ENCODE peak calls at places on chromosomes 6 and 20, in five cellular contexts. One of them, this sample, is unnamed.

GRCh38 chr6:52410979-52411378 is 9.2 kb upstream of the EFHC1 start:
- DNase-seq in endothelial cell of umbilical vein: no peak
- DNase-seq in AG09309: no peak
- DNase-seq in CD8-positive, alpha-beta T cell: no peak
- DNase-seq in retinal pigment epithelial cell: no peak
- DNase-seq in this sample: no peak

GRCh38 chr6:104813552-104813951 is 46.2 kb downstream of the HACE1 start:
- DNase-seq in endothelial cell of umbilical vein: no peak
- DNase-seq in CD8-positive, alpha-beta T cell: no peak
- DNase-seq in AG09309: no peak
- DNase-seq in retinal pigment epithelial cell: no peak
- DNase-seq in this sample: no peak

GRCh38 chr6:116060572-116061283 is at the start of gene FRK:
- DNase-seq in CD8-positive, alpha-beta T cell: no peak
- DNase-seq in retinal pigment epithelial cell: peak
- DNase-seq in AG09309: no peak
- DNase-seq in endothelial cell of umbilical vein: peak
- DNase-seq in this sample: peak

GRCh38 chr6:160382946-160383345 is 34.8 kb downstream of the SLC22A3 start:
- DNase-seq in endothelial cell of umbilical vein: no peak
- DNase-seq in CD8-positive, alpha-beta T cell: no peak
- DNase-seq in AG09309: no peak
- DNase-seq in retinal pigment epithelial cell: no peak
- DNase-seq in this sample: no peak

GRCh38 chr20:25148181-25148981 is 47.1 kb upstream of the ENTPD6 start:
- DNase-seq in retinal pigment epithelial cell: peak
- DNase-seq in endothelial cell of umbilical vein: peak
- DNase-seq in CD8-positive, alpha-beta T cell: peak
- DNase-seq in AG09309: no peak
- DNase-seq in this sample: no peak

GRCh38 chr6:18053071-18053475 is 65.6 kb upstream of the KIF13A start:
- DNase-seq in endothelial cell of umbilical vein: no peak
- DNase-seq in retinal pigment epithelial cell: no peak
- DNase-seq in CD8-positive, alpha-beta T cell: no peak
- DNase-seq in AG09309: peak
- DNase-seq in this sample: no peak

GRCh38 chr6:169950558-169950957 is 199.1 kb downstream of the ERMARD start:
- DNase-seq in endothelial cell of umbilical vein: no peak
- DNase-seq in retinal pigment epithelial cell: no peak
- DNase-seq in CD8-positive, alpha-beta T cell: peak
- DNase-seq in AG09309: no peak
- DNase-seq in this sample: no peak

GRCh38 chr6:169108753-169109152 is 144.9 kb downstream of the THBS2 start:
- DNase-seq in CD8-positive, alpha-beta T cell: no peak
- DNase-seq in AG09309: no peak
- DNase-seq in endothelial cell of umbilical vein: no peak
- DNase-seq in retinal pigment epithelial cell: no peak
- DNase-seq in this sample: no peak

GRCh38 chr6:33630014-33630413 is 8.9 kb downstream of the ITPR3 start:
- DNase-seq in retinal pigment epithelial cell: no peak
- DNase-seq in AG09309: no peak
- DNase-seq in CD8-positive, alpha-beta T cell: no peak
- DNase-seq in endothelial cell of umbilical vein: no peak
- DNase-seq in this sample: no peak

GRCh38 chr6:156437084-156437879 is 339.9 kb upstream of the ARID1B start:
- DNase-seq in CD8-positive, alpha-beta T cell: no peak
- DNase-seq in retinal pigment epithelial cell: no peak
- DNase-seq in AG09309: no peak
- DNase-seq in endothelial cell of umbilical vein: no peak
- DNase-seq in this sample: no peak

GRCh38 chr6:150719099-150719767 is 119.5 kb downstream of the PLEKHG1 start:
- DNase-seq in retinal pigment epithelial cell: no peak
- DNase-seq in AG09309: no peak
- DNase-seq in CD8-positive, alpha-beta T cell: no peak
- DNase-seq in endothelial cell of umbilical vein: no peak
- DNase-seq in this sample: no peak

GRCh38 chr6:161111256-161111655 is 119.7 kb downstream of the MAP3K4 start:
- DNase-seq in AG09309: no peak
- DNase-seq in endothelial cell of umbilical vein: no peak
- DNase-seq in retinal pigment epithelial cell: no peak
- DNase-seq in CD8-positive, alpha-beta T cell: no peak
- DNase-seq in this sample: no peak

GRCh38 chr6:77178821-77179220 is 284.5 kb downstream of the HTR1B start:
- DNase-seq in endothelial cell of umbilical vein: no peak
- DNase-seq in AG09309: peak
- DNase-seq in retinal pigment epithelial cell: peak
- DNase-seq in CD8-positive, alpha-beta T cell: no peak
- DNase-seq in this sample: no peak

GRCh38 chr6:116220172-116220571 is 33.7 kb downstream of the TSPYL4 start:
- DNase-seq in retinal pigment epithelial cell: no peak
- DNase-seq in CD8-positive, alpha-beta T cell: no peak
- DNase-seq in endothelial cell of umbilical vein: peak
- DNase-seq in AG09309: no peak
- DNase-seq in this sample: no peak

GRCh38 chr6:92810913-92811312 is 608.4 kb downstream of the EPHA7 start:
- DNase-seq in AG09309: no peak
- DNase-seq in CD8-positive, alpha-beta T cell: no peak
- DNase-seq in endothelial cell of umbilical vein: peak
- DNase-seq in retinal pigment epithelial cell: peak
- DNase-seq in this sample: peak

GRCh38 chr20:5000263-5001173 is 792 bp downstream of the SLC23A2 start:
- DNase-seq in endothelial cell of umbilical vein: no peak
- DNase-seq in retinal pigment epithelial cell: no peak
- DNase-seq in CD8-positive, alpha-beta T cell: no peak
- DNase-seq in AG09309: no peak
- DNase-seq in this sample: no peak

GRCh38 chr20:5003626-5004025 is 2.3 kb upstream of the SLC23A2 start:
- DNase-seq in CD8-positive, alpha-beta T cell: no peak
- DNase-seq in retinal pigment epithelial cell: no peak
- DNase-seq in AG09309: no peak
- DNase-seq in endothelial cell of umbilical vein: no peak
- DNase-seq in this sample: no peak

GRCh38 chr20:5002077-5002413 is 735 bp upstream of the SLC23A2 start:
- DNase-seq in endothelial cell of umbilical vein: no peak
- DNase-seq in CD8-positive, alpha-beta T cell: no peak
- DNase-seq in retinal pigment epithelial cell: no peak
- DNase-seq in AG09309: no peak
- DNase-seq in this sample: no peak

GRCh38 chr20:4999788-5000187 is 1.5 kb downstream of the SLC23A2 start:
- DNase-seq in AG09309: no peak
- DNase-seq in retinal pigment epithelial cell: no peak
- DNase-seq in endothelial cell of umbilical vein: no peak
- DNase-seq in CD8-positive, alpha-beta T cell: no peak
- DNase-seq in this sample: no peak

DNA sequence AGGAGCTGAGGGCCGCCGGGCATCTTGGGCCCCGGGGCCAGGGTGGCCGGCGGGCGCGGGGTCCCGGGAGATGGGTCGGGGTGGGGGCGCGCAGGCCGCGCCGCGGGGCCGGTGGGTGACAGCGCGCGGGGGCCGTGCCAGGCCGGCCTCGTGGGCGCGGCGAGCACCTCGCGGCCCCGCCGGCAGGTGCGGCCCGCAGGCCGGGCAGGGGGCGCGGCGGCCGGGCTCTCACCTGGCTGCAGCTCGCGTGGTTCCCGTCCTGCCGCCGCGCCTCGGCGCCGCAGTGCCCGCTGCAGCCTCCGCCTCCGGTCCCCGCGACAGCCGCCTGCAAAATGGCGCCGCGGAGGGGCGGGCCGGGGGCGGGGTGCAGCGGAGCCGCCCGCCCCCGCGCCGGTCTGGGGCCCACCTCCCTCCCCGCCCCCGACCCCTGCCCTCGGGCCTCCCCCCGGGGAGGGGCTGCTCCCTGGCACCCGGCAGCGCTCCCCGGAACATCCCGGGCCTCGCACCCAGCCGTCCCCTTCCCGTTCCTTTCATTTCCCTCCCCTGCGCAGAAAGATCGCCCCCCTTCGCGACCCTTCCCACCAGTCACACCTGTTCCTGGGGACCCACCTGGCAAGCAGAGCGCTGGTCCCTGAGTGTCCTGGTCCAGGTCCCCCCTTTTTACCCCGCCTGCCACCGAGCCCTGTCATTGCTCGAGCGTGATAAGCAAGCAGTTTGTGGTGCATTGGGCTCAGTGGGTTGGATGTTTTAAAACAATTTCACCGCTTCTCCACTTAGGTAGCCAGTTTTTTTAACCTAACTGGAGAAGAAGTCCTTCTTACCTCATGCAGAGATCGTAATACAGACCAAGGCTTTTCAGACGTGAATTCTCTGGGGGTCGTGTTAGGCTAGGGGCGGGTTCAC is at the start of gene SLC23A2:
- DNase-seq in retinal pigment epithelial cell: no peak
- DNase-seq in CD8-positive, alpha-beta T cell: peak
- DNase-seq in endothelial cell of umbilical vein: peak
- DNase-seq in AG09309: no peak
- DNase-seq in this sample: no peak
- TF ChIP-seq CTCF in retinal pigment epithelial cell: no peak
- TF ChIP-seq CTCF in CD8-positive, alpha-beta T cell: no peak
- TF ChIP-seq CTCF in endothelial cell of umbilical vein: no peak
- TF ChIP-seq CTCF in AG09309: no peak
- TF ChIP-seq CTCF in this sample: no peak

GRCh38 chr6:113755449-113756289 is 101.5 kb upstream of the MARCKS start:
- DNase-seq in endothelial cell of umbilical vein: no peak
- DNase-seq in AG09309: no peak
- DNase-seq in CD8-positive, alpha-beta T cell: no peak
- DNase-seq in retinal pigment epithelial cell: no peak
- DNase-seq in this sample: no peak
- H3K4me3 ChIP-seq in endothelial cell of umbilical vein: no peak
- H3K4me3 ChIP-seq in AG09309: no peak
- H3K4me3 ChIP-seq in CD8-positive, alpha-beta T cell: no peak
- H3K4me3 ChIP-seq in retinal pigment epithelial cell: no peak
- H3K4me3 ChIP-seq in this sample: no peak

GRCh38 chr20:672975-673604 is 2.5 kb downstream of the SCRT2 start:
- DNase-seq in AG09309: no peak
- DNase-seq in endothelial cell of umbilical vein: no peak
- DNase-seq in retinal pigment epithelial cell: no peak
- DNase-seq in CD8-positive, alpha-beta T cell: no peak
- DNase-seq in this sample: no peak
- TF ChIP-seq CTCF in AG09309: peak
- TF ChIP-seq CTCF in endothelial cell of umbilical vein: no peak
- TF ChIP-seq CTCF in retinal pigment epithelial cell: peak
- TF ChIP-seq CTCF in CD8-positive, alpha-beta T cell: no peak
- TF ChIP-seq CTCF in this sample: peak

GRCh38 chr20:61677928-61678327 is 387.8 kb downstream of the TAF4 start:
- DNase-seq in AG09309: no peak
- DNase-seq in CD8-positive, alpha-beta T cell: no peak
- DNase-seq in retinal pigment epithelial cell: no peak
- DNase-seq in endothelial cell of umbilical vein: no peak
- DNase-seq in this sample: no peak

GRCh38 chr20:61678437-61678836 is 387.2 kb downstream of the TAF4 start:
- DNase-seq in AG09309: no peak
- DNase-seq in CD8-positive, alpha-beta T cell: no peak
- DNase-seq in retinal pigment epithelial cell: no peak
- DNase-seq in endothelial cell of umbilical vein: no peak
- DNase-seq in this sample: no peak

GRCh38 chr20:61682114-61682997 is 383.3 kb downstream of the TAF4 start:
- DNase-seq in endothelial cell of umbilical vein: no peak
- DNase-seq in AG09309: no peak
- DNase-seq in retinal pigment epithelial cell: no peak
- DNase-seq in CD8-positive, alpha-beta T cell: no peak
- DNase-seq in this sample: no peak

GRCh38 chr20:61679473-61679872 is 386.2 kb downstream of the TAF4 start:
- DNase-seq in AG09309: no peak
- DNase-seq in CD8-positive, alpha-beta T cell: no peak
- DNase-seq in retinal pigment epithelial cell: no peak
- DNase-seq in endothelial cell of umbilical vein: no peak
- DNase-seq in this sample: no peak

GRCh38 chr20:61680096-61680495 is 385.6 kb downstream of the TAF4 start:
- DNase-seq in AG09309: no peak
- DNase-seq in endothelial cell of umbilical vein: no peak
- DNase-seq in CD8-positive, alpha-beta T cell: no peak
- DNase-seq in retinal pigment epithelial cell: no peak
- DNase-seq in this sample: no peak
- H3K4me3 ChIP-seq in AG09309: no peak
- H3K4me3 ChIP-seq in endothelial cell of umbilical vein: no peak
- H3K4me3 ChIP-seq in CD8-positive, alpha-beta T cell: no peak
- H3K4me3 ChIP-seq in retinal pigment epithelial cell: no peak
- H3K4me3 ChIP-seq in this sample: no peak

GRCh38 chr20:51206032-51206662 is 183.2 kb upstream of the KCNG1 start:
- DNase-seq in retinal pigment epithelial cell: no peak
- DNase-seq in AG09309: no peak
- DNase-seq in endothelial cell of umbilical vein: no peak
- DNase-seq in CD8-positive, alpha-beta T cell: no peak
- DNase-seq in this sample: no peak

GRCh38 chr20:51211191-51211590 is 188.3 kb upstream of the KCNG1 start:
- DNase-seq in AG09309: no peak
- DNase-seq in CD8-positive, alpha-beta T cell: no peak
- DNase-seq in endothelial cell of umbilical vein: no peak
- DNase-seq in retinal pigment epithelial cell: no peak
- DNase-seq in this sample: no peak

GRCh38 chr20:51204794-51205193 is 181.9 kb upstream of the KCNG1 start:
- DNase-seq in endothelial cell of umbilical vein: no peak
- DNase-seq in AG09309: no peak
- DNase-seq in CD8-positive, alpha-beta T cell: no peak
- DNase-seq in retinal pigment epithelial cell: no peak
- DNase-seq in this sample: no peak

GRCh38 chr20:51204051-51204450 is 181.1 kb upstream of the KCNG1 start:
- DNase-seq in retinal pigment epithelial cell: no peak
- DNase-seq in AG09309: no peak
- DNase-seq in endothelial cell of umbilical vein: no peak
- DNase-seq in CD8-positive, alpha-beta T cell: no peak
- DNase-seq in this sample: no peak

GRCh38 chr20:51208162-51208561 is 185.3 kb upstream of the KCNG1 start:
- DNase-seq in retinal pigment epithelial cell: no peak
- DNase-seq in AG09309: no peak
- DNase-seq in CD8-positive, alpha-beta T cell: no peak
- DNase-seq in endothelial cell of umbilical vein: no peak
- DNase-seq in this sample: no peak
- TF ChIP-seq CTCF in retinal pigment epithelial cell: no peak
- TF ChIP-seq CTCF in AG09309: no peak
- TF ChIP-seq CTCF in CD8-positive, alpha-beta T cell: no peak
- TF ChIP-seq CTCF in endothelial cell of umbilical vein: no peak
- TF ChIP-seq CTCF in this sample: no peak

DNA sequence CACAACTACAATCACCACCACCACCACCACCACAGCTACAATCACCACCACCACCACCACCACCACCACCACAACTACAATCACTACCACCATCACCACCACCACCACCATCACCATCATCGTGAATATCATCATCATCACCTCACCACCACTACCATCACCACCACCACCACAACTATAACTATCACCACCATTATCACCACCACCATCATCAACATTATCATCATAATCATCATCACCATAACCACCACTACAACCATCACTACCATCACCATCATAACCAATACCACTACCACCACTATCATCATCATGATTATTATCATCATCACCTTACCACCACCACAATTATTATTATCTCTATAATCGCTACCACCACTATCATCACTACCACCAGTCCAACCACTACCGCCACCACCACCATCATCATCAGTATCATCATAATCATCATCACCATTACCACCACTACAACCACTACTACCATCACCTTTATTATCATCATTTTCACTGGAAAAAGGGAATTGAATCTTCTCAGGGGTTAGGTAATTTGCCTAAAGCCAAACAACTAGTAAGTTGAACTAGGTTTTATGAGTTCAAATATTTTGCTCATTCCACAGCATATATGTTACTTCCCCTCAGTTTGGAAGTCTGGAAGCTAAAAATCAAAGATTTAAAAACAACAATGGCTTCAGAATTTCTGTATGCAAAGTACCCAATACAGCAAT is 8.4 kb downstream of the RIPOR2 start:
- DNase-seq in AG09309: no peak
- DNase-seq in retinal pigment epithelial cell: no peak
- DNase-seq in endothelial cell of umbilical vein: no peak
- DNase-seq in CD8-positive, alpha-beta T cell: no peak
- DNase-seq in this sample: no peak
- H3K4me3 ChIP-seq in AG09309: no peak
- H3K4me3 ChIP-seq in retinal pigment epithelial cell: no peak
- H3K4me3 ChIP-seq in endothelial cell of umbilical vein: no peak
- H3K4me3 ChIP-seq in CD8-positive, alpha-beta T cell: peak
- H3K4me3 ChIP-seq in this sample: no peak

This sample was measured in epithelial cell of proximal tubule.